ENCODE peak calls at places on chromosomes 7 and 10, in six cellular contexts. P is hepatocyte, U is OCI-LY7, H is GM23248, Q is SK-N-SH, T is PC-3. B is an unnamed sample. For H3K4me1, the result is how much of the 10 kb centered on the place peaks cover.

GRCh38 chr7:133688483-133689239 is 435.8 kb downstream of the EXOC4 start:
- DNase-seq in P (no peak), U (no peak), H (peak), Q (no peak), T (peak), B (no peak)

GRCh38 chr7:111198255-111198654 is 107.3 kb downstream of the LRRN3 start:
- DNase-seq in P (peak), U (no peak), H (peak), Q (no peak), T (peak), B (no peak)

GRCh38 chr7:7670490-7670889 is 29.9 kb downstream of the UMAD1 start:
- DNase-seq in P (no peak), U (no peak), H (no peak), Q (no peak), T (no peak), B (no peak)

GRCh38 chr7:105015631-105015965 is 1.6 kb downstream of the KMT2E start:
- DNase-seq in P (peak), U (peak), H (peak), Q (peak), T (peak), B (peak)

GRCh38 chr10:110210663-110211454 is 3.5 kb downstream of the MXI1 start:
- DNase-seq in P (peak), U (peak), H (peak), Q (peak), T (peak), B (peak)

GRCh38 chr10:13352519-13352918 is 4.4 kb upstream of the SEPHS1 start:
- DNase-seq in P (no peak), U (peak), H (no peak), Q (no peak), T (no peak), B (peak)

GRCh38 chr7:112414855-112415490 is 35.3 kb upstream of the IFRD1 start:
- DNase-seq in P (peak), U (peak), H (peak), Q (peak), T (peak), B (peak)

GRCh38 chr7:157881062-157881771 is 544.4 kb downstream of the DNAJB6 start:
- DNase-seq in P (no peak), U (no peak), H (no peak), Q (no peak), T (no peak), B (no peak)

GRCh38 chr10:1227505-1228402 is 171.6 kb downstream of the WDR37 start:
- DNase-seq in P (no peak), U (no peak), H (no peak), Q (no peak), T (no peak), B (no peak)

GRCh38 chr7:66800591-66800990 is 60.1 kb downstream of the RABGEF1 start:
- DNase-seq in P (no peak), U (no peak), H (no peak), Q (no peak), T (no peak), B (no peak)

GRCh38 chr7:25842201-25842726 is 309.7 kb upstream of the NFE2L3 start:
- DNase-seq in P (no peak), U (no peak), H (no peak), Q (no peak), T (no peak), B (no peak)
- TF ChIP-seq EZH2phosphoT487 in P (no peak), U (no peak), H (no peak), Q (no peak), T (no peak), B (no peak)

GRCh38 chr7:50742401-50742800 is 40.3 kb downstream of the GRB10 start:
- DNase-seq in P (no peak), U (no peak), H (no peak), Q (no peak), T (no peak), B (no peak)

GRCh38 chr7:50739744-50740455 is 42.8 kb downstream of the GRB10 start:
- DNase-seq in P (no peak), U (no peak), H (peak), Q (no peak), T (no peak), B (peak)

GRCh38 chr7:50745835-50746234 is 36.9 kb downstream of the GRB10 start:
- DNase-seq in P (no peak), U (no peak), H (no peak), Q (no peak), T (no peak), B (no peak)

GRCh38 chr7:50745336-50745735 is 37.4 kb downstream of the GRB10 start:
- DNase-seq in P (no peak), U (no peak), H (no peak), Q (no peak), T (no peak), B (no peak)

GRCh38 chr7:50743893-50744292 is 38.8 kb downstream of the GRB10 start:
- DNase-seq in P (no peak), U (no peak), H (no peak), Q (no peak), T (no peak), B (no peak)
- H3K4me1 ChIP-seq in P (under half), U (under half), H (under half), Q (under half), T (under half), B (half or more)

GRCh38 chr7:106864298-106865081 is 592 bp upstream of the PIK3CG start:
- DNase-seq in P (no peak), U (peak), H (no peak), Q (no peak), T (no peak), B (no peak)
- H3K4me3 ChIP-seq in P (no peak), U (peak), H (no peak), Q (no peak), T (no peak), B (no peak)

GRCh38 chr10:114711487-114712250 is 53.6 kb upstream of the ABLIM1 start:
- DNase-seq in P (no peak), U (no peak), H (no peak), Q (no peak), T (no peak), B (no peak)

GRCh38 chr10:114709966-114710365 is 51.9 kb upstream of the ABLIM1 start:
- DNase-seq in P (no peak), U (no peak), H (peak), Q (no peak), T (peak), B (no peak)

GRCh38 chr10:114706458-114707055 is 48.5 kb upstream of the ABLIM1 start:
- DNase-seq in P (no peak), U (no peak), H (peak), Q (no peak), T (no peak), B (no peak)

GRCh38 chr10:114708084-114708483 is 50.0 kb upstream of the ABLIM1 start:
- DNase-seq in P (no peak), U (no peak), H (no peak), Q (no peak), T (no peak), B (no peak)

DNA sequence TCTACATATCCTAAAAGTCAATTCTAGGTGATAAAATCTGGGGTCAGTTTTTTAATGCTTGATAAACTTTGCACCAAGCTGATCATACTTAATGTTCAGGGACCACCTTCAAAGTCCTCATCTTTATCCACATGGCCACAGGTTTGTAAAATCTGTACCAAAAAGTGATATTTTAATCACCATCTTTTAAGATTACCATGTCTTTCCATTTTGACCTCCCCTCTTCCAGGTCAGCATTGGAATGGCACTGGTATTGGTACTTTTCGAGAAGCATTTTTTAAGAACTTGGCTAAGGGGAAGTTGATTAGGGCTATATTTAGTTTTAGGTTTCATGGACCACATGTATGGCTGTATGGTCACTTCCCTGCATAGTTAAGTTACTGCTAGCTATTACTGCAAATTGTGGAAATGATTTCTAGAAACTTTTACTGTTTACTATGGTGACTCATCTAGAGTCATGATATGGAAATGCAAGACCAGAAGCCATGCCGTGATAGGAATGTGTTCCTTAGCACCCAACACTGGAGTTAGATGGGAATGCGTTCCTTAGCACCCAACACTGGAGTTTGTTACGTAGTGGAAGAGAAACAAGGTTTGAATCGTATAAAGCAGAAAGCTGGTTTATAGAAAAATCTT is 50.8 kb upstream of the ABLIM1 start:
- DNase-seq in P (peak), U (no peak), H (peak), Q (no peak), T (peak), B (peak)
- TF ChIP-seq EZH2phosphoT487 in P (no peak), U (no peak), H (no peak), Q (no peak), T (no peak), B (no peak)

DNA sequence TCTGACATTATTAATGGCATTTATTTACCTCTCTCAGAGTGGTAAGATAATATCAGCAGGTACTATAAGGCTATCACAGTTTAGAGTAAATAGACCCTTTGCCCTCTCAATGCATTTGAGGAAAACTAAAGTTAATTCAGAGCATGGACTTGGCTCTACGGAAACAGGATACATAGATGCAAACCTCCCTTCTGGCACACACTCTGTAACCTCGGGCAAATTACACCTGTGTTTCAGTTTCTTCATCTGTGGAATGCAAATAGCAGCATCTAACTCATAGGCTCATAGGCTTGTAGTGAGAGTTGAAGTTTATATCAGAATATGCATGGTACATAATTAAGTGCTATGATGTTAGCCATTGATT is 5.6 kb downstream of the RAPGEF5 start:
- DNase-seq in P (peak), U (peak), H (no peak), Q (no peak), T (peak), B (no peak)
- H3K4me1 ChIP-seq in P (under half), U (half or more), H (under half), Q (under half), T (under half), B (under half)

GRCh38 chr7:95594185-95594584 is 2.1 kb downstream of the PDK4 start:
- DNase-seq in P (no peak), U (no peak), H (no peak), Q (no peak), T (no peak), B (no peak)

GRCh38 chr7:95599069-95599468 is 2.8 kb upstream of the PDK4 start:
- DNase-seq in P (no peak), U (no peak), H (no peak), Q (no peak), T (peak), B (no peak)

GRCh38 chr7:95598511-95598910 is 2.2 kb upstream of the PDK4 start:
- DNase-seq in P (no peak), U (no peak), H (no peak), Q (no peak), T (no peak), B (no peak)

GRCh38 chr7:95595825-95596182 is 512 bp downstream of the PDK4 start:
- DNase-seq in P (no peak), U (no peak), H (peak), Q (no peak), T (no peak), B (no peak)

GRCh38 chr7:95596183-95597135 is at the start of gene PDK4:
- DNase-seq in P (peak), U (no peak), H (peak), Q (peak), T (peak), B (peak)
- H3K4me3 ChIP-seq in P (peak), U (no peak), H (peak), Q (peak), T (peak), B (peak)

GRCh38 chr7:115707684-115708341 is 322.8 kb downstream of the TFEC start:
- DNase-seq in P (no peak), U (no peak), H (no peak), Q (no peak), T (no peak), B (no peak)

GRCh38 chr7:115709664-115710063 is 320.9 kb downstream of the TFEC start:
- DNase-seq in P (no peak), U (no peak), H (no peak), Q (no peak), T (no peak), B (no peak)

GRCh38 chr7:115704884-115705283 is 325.7 kb downstream of the TFEC start:
- DNase-seq in P (no peak), U (no peak), H (no peak), Q (no peak), T (no peak), B (no peak)

DNA sequence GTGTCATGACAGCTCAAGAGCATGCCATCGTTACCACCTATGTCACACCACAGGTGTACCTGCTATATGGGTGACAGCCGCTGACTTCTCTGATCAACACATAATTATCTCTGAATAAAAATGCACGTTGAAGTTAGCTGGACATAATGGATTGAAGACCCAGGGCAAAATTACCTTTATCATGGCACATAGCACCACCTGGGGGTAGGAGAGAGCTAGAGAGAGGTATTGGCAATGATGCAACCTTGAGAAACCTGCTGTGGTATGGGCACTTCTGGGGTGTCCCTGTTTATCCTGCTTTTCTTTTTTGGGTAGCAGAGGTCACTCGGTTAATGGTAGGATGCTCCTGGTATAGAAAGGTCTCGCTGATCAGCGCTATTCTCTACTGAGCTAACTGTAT is 323.3 kb downstream of the TFEC start:
- DNase-seq in P (peak), U (peak), H (peak), Q (no peak), T (peak), B (peak)
- TF ChIP-seq EZH2phosphoT487 in P (no peak), U (no peak), H (no peak), Q (no peak), T (no peak), B (no peak)

GRCh38 chr10:86798030-86798429 is 41.6 kb downstream of the BMPR1A start:
- DNase-seq in P (no peak), U (no peak), H (peak), Q (no peak), T (no peak), B (no peak)

GRCh38 chr10:86801995-86802394 is 45.6 kb downstream of the BMPR1A start:
- DNase-seq in P (no peak), U (no peak), H (no peak), Q (no peak), T (no peak), B (peak)

GRCh38 chr10:86799188-86799845 is 42.9 kb downstream of the BMPR1A start:
- DNase-seq in P (no peak), U (no peak), H (no peak), Q (no peak), T (no peak), B (no peak)

GRCh38 chr10:86795353-86795752 is 38.9 kb downstream of the BMPR1A start:
- DNase-seq in P (peak), U (no peak), H (peak), Q (peak), T (peak), B (peak)

DNA sequence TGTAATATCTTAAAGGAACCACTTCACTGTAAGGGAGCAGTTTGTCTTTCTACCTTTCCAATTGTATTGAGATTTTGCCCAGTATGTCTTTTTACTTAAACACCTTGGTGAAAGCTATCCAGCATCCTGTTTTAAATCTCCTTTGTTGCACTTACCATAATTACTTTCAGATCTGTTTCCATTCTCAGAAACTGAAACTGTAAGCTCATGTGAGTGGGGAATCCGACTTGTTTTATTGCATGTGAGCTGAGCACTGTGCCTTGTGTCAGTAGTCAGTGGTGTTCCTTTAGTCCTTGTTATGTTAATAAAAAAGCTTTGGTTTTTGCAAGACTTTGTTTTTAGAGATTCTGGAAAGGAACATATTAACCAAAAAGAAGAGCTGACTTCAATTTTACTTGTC is 42.2 kb downstream of the BMPR1A start:
- DNase-seq in P (no peak), U (no peak), H (peak), Q (no peak), T (no peak), B (no peak)
- H3K4me1 ChIP-seq in P (under half), U (under half), H (under half), Q (under half), T (under half), B (half or more)

B was measured in GM23338.